ENCODE peak calls at places on chromosomes 3 and 15, in five cellular contexts. L is upper lobe of left lung, U is stromal cell of bone marrow, I is head of caudate nucleus, Q is endothelial cell. D is an unnamed sample.

GRCh38 chr3:47752716-47753115 is 29.0 kb downstream of the SMARCC1 start:
- DNase-seq in I (no peak), Q (no peak), U (no peak), L (no peak), D (no peak)

GRCh38 chr3:51955893-51956770 is 951 bp downstream of the GPR62 start:
- DNase-seq in U (no peak), L (no peak), Q (peak), I (peak), D (no peak)

GRCh38 chr3:140748171-140748570 is 70.3 kb downstream of the TRIM42 start:
- DNase-seq in I (no peak), U (no peak), Q (no peak), L (no peak), D (no peak)

GRCh38 chr15:60639502-60639901 is 160.6 kb upstream of the ICE2 start:
- DNase-seq in U (no peak), Q (no peak), L (no peak), I (no peak), D (no peak)

GRCh38 chr3:193780810-193781472 is 187.9 kb downstream of the OPA1 start:
- DNase-seq in L (peak), I (peak), Q (peak), U (peak), D (peak)

GRCh38 chr3:122576174-122576940 is 1.1 kb upstream of the PARP15 start:
- DNase-seq in L (no peak), I (peak), U (peak), Q (no peak), D (no peak)

GRCh38 chr3:188052229-188052965 is 101.6 kb upstream of the LPP start:
- DNase-seq in I (peak), U (no peak), Q (peak), L (peak), D (peak)

GRCh38 chr15:69074843-69075224 is 60.3 kb downstream of the NOX5 start:
- DNase-seq in L (peak), I (no peak), U (no peak), Q (peak), D (no peak)

GRCh38 chr3:44058022-44058867 is 183.4 kb upstream of the TOPAZ1 start:
- DNase-seq in I (peak), Q (no peak), L (no peak), U (no peak), D (no peak)

GRCh38 chr15:39285066-39285465 is 295.8 kb upstream of the THBS1 start:
- DNase-seq in U (no peak), L (no peak), Q (no peak), I (no peak), D (no peak)

GRCh38 chr15:56981160-56981559 is 62.7 kb downstream of the TCF12 start:
- DNase-seq in L (no peak), I (no peak), Q (no peak), U (no peak), D (no peak)

GRCh38 chr3:43621406-43621973 is 321 bp downstream of the ANO10 start:
- DNase-seq in I (peak), L (peak), Q (peak), U (no peak), D (peak)

GRCh38 chr3:74267583-74268184 is 346.8 kb downstream of the CNTN3 start:
- DNase-seq in U (peak), Q (peak), I (peak), L (peak), D (no peak)

GRCh38 chr15:89163271-89164055 is 57.9 kb downstream of the RLBP1 start:
- DNase-seq in I (no peak), Q (no peak), L (peak), U (no peak), D (no peak)

GRCh38 chr3:126848991-126849390 is 133.9 kb upstream of the PLXNA1 start:
- DNase-seq in U (no peak), I (no peak), L (no peak), Q (no peak), D (peak)

GRCh38 chr3:51099794-51100542 is 285.1 kb upstream of the MANF start:
- DNase-seq in U (peak), L (peak), Q (peak), I (peak), D (no peak)

GRCh38 chr15:22979699-22980188 is 424 bp downstream of the CYFIP1 start:
- DNase-seq in U (no peak), Q (peak), I (peak), L (no peak), D (peak)

D was measured in suprapubic skin.